ENCODE peak calls at places on chromosomes 6 and 20, in five cellular contexts. O is tibial artery, W is left ventricle myocardium inferior, F is thoracic aorta, J is Panc1. Q is an unnamed sample.

GRCh38 chr20:835220-836045 is 1.9 kb downstream of the FAM110A start:
- DNase-seq in F (no peak), J (no peak), O (no peak), W (peak; percentile 78), Q (peak; percentile 89)

GRCh38 chr20:22339946-22340345 is 244.4 kb downstream of the FOXA2 start:
- DNase-seq in F (no peak), W (no peak), O (no peak), J (no peak), Q (no peak)

GRCh38 chr6:135883045-135883444 is 31.5 kb downstream of the PDE7B start:
- DNase-seq in F (no peak), O (no peak), J (no peak), W (no peak), Q (no peak)

GRCh38 chr20:49610701-49611538 is 43.0 kb upstream of the PTGIS start:
- DNase-seq in O (peak; percentile 83), W (peak; percentile 75), J (peak; percentile 61), F (no peak), Q (peak; percentile 89)

GRCh38 chr6:14964486-14964885 is 281.4 kb upstream of the JARID2 start:
- DNase-seq in O (no peak), W (no peak), F (no peak), J (no peak), Q (no peak)

GRCh38 chr20:48776306-48776705 is 51.5 kb downstream of the PREX1 start:
- DNase-seq in O (no peak), J (no peak), W (no peak), F (no peak), Q (no peak)

GRCh38 chr6:114253431-114253830 is 89.4 kb downstream of the HS3ST5 start:
- DNase-seq in F (no peak), J (no peak), O (no peak), W (no peak), Q (no peak)

GRCh38 chr6:170178561-170179477 is 112.1 kb downstream of the DLL1 start:
- DNase-seq in F (no peak), O (no peak), W (peak; percentile 14), J (no peak), Q (no peak)

GRCh38 chr6:7270320-7271204 is 42.4 kb downstream of the SSR1 start:
- DNase-seq in J (no peak), F (no peak), O (no peak), W (no peak), Q (no peak)

GRCh38 chr6:139336488-139336887 is 38.0 kb downstream of the CITED2 start:
- DNase-seq in F (no peak), J (no peak), O (no peak), W (peak; percentile 21), Q (no peak)

GRCh38 chr6:37988696-37989095 is 169.2 kb downstream of the ZFAND3 start:
- DNase-seq in J (no peak), O (no peak), F (no peak), W (no peak), Q (no peak)

GRCh38 chr20:10622657-10623418 is 51.0 kb downstream of the JAG1 start:
- DNase-seq in O (peak; percentile 84), F (no peak), W (peak; percentile 34), J (no peak), Q (peak; percentile 63)

GRCh38 chr20:49595811-49596545 is 28.0 kb upstream of the PTGIS start:
- DNase-seq in O (peak; percentile 84), J (no peak), F (no peak), W (no peak), Q (no peak)

GRCh38 chr6:166386111-166386510 is 3.4 kb upstream of the MPC1 start:
- DNase-seq in F (no peak), J (no peak), W (no peak), O (no peak), Q (no peak)

GRCh38 chr6:10874207-10874606 is 7.6 kb downstream of the GCM2 start:
- DNase-seq in F (no peak), J (no peak), O (no peak), W (no peak), Q (no peak)

GRCh38 chr6:65248211-65248610 is 458.8 kb downstream of the EYS start:
- DNase-seq in J (no peak), F (no peak), W (no peak), O (no peak), Q (no peak)

GRCh38 chr20:4490595-4491280 is 231.0 kb upstream of the PRND start:
- DNase-seq in F (no peak), W (no peak), J (no peak), O (no peak), Q (no peak)

GRCh38 chr6:111604259-111605099 is 1.2 kb downstream of the TRAF3IP2 start:
- DNase-seq in F (peak; percentile 51), W (peak; percentile 76), O (peak; percentile 93), J (no peak), Q (peak; percentile 77)

DNA sequence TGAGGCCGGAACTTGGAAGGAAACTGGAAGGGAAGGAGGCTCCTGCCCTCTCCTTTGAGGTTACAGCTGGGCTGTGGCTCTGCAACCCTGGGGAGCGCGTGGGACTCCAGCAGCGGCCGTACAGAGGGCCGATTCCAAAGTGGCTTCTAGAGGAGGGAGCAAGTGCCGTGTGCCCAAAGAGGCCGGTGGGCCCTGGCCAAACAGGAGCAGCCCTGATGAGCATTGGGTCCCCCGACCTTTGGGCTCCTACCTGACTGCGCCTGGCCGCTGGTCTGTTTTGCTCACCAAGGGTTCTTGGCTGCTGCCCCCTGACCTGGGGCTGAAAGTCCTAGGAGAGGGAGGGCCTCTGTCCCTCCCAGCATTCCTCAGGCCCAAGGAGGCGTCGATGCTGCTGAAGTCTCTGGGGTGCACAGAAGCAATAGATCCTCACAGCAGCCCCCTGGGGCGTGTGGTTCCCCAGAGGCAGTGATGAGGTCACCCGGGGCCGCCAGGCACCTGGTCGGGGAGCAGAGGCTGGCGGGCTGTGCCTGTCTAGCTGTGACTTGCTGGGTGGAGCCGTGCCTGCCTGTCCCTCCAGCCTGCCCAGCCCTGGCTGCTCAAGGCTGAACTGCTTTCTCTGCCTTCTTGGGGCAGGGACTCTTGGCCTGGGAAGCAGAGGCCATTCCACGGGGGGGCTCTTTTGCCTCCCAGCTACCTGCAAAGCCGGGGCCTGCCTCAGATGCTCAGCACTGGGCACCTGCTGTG is 9.8 kb downstream of the RBM38 start:
- DNase-seq in W (no peak), O (no peak), F (no peak), J (no peak), Q (peak; percentile 21)
- H3K4me1 ChIP-seq in W (peaks cover 83% of the 10 kb centered on the region), O (peaks cover 26% of the 10 kb centered on the region), F (peaks cover 24% of the 10 kb centered on the region), J (no peaks in the 10 kb centered on the region), Q (peaks cover 33% of the 10 kb centered on the region)

GRCh38 chr20:9409352-9409751 is 105.0 kb upstream of the LAMP5 start:
- DNase-seq in J (no peak), W (no peak), O (no peak), F (no peak), Q (no peak)

GRCh38 chr20:9411833-9412232 is 102.6 kb upstream of the LAMP5 start:
- DNase-seq in O (no peak), J (no peak), W (no peak), F (no peak), Q (no peak)

GRCh38 chr20:9409981-9410380 is 104.4 kb upstream of the LAMP5 start:
- DNase-seq in F (no peak), O (no peak), J (no peak), W (no peak), Q (no peak)

GRCh38 chr20:9407805-9408421 is 106.5 kb upstream of the LAMP5 start:
- DNase-seq in F (peak; percentile 34), W (no peak), J (peak; percentile 71), O (no peak), Q (no peak)

GRCh38 chr20:9408422-9409300 is 105.7 kb upstream of the LAMP5 start:
- DNase-seq in O (no peak), W (no peak), J (no peak), F (no peak), Q (no peak)
- H3K27ac ChIP-seq in O (no peak overlapping the region), W (no peak overlapping the region), J (no peak overlapping the region), F (no peak overlapping the region), Q (no peak overlapping the region)

GRCh38 chr6:109458774-109459531 is 3.4 kb upstream of the MICAL1 start:
- DNase-seq in J (no peak), W (no peak), F (no peak), O (no peak), Q (no peak)
- H3K4me1 ChIP-seq in J (peaks cover 22% of the 10 kb centered on the region), W (peaks cover 40% of the 10 kb centered on the region), F (peaks cover 9% of the 10 kb centered on the region), O (peaks cover 14% of the 10 kb centered on the region), Q (peaks cover 24% of the 10 kb centered on the region)

DNA sequence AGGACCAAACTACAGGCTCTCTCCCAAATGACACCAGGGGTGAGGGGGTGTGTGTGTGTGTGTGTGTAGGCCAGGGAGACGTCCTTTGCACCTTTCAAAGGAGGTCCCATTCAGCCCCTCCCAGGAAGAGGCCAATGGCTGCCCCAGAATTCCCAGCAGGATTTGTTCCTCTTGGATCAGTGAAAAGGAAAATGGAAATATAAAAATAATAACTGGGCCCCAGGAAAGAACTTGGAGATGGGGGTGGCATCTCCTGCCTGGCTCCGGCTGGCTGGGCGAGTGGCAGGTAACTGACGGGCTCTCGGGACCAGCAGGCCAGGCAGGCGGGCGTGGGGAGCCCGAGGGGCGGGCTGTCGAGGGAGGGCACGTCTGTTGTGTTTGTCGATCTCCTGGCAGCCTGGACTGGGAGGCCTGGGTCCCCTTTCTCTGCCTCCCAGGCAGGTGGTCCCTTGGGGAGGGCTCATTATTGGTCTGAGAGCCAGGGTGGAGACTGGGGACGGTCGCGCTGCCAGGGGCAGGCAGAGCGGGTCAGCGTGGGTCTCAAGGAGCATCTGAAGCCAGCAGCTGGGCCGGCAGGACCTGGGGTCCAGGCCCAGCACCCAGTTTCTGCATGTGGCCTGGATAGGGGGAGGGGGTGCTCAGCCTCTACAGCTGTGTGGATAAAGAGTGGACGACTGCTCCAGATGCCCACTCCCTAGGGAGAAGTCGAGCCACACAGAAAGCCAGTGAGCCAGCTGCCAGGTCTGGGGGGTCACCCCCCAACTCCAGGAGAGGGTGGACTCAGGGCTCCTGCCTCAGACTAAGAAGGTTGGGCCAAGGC is 3.1 kb downstream of the NOL4L start:
- DNase-seq in F (no peak), J (no peak), O (no peak), W (no peak), Q (no peak)
- H3K27ac ChIP-seq in F (no peak overlapping the region), J (no peak overlapping the region), O (no peak overlapping the region), W (no peak overlapping the region), Q (no peak overlapping the region)

GRCh38 chr6:152273002-152273401 is 364.2 kb downstream of the SYNE1 start:
- DNase-seq in O (no peak), J (no peak), F (no peak), W (no peak), Q (peak; percentile 31)
- H3K4me1 ChIP-seq in O (peaks cover 36% of the 10 kb centered on the region), J (no peaks in the 10 kb centered on the region), F (peaks cover 38% of the 10 kb centered on the region), W (peaks cover 54% of the 10 kb centered on the region), Q (peaks cover 30% of the 10 kb centered on the region)

GRCh38 chr6:36907781-36908180 is 22.0 kb downstream of the C6orf89 start:
- DNase-seq in W (peak; percentile 66), F (no peak), J (no peak), O (peak; percentile 74), Q (peak; percentile 78)
- H3K27ac ChIP-seq in W (peak overlapping the region; percentile 81), F (peak overlapping the region; percentile 47), J (peak overlapping the region; percentile 26), O (peak overlapping the region; percentile 42), Q (peak overlapping the region; percentile 56)

GRCh38 chr20:51759769-51760510 is 8.2 kb downstream of the ATP9A start:
- DNase-seq in O (no peak), J (no peak), W (no peak), F (no peak), Q (no peak)
- H3K4me1 ChIP-seq in O (no peaks in the 10 kb centered on the region), J (no peaks in the 10 kb centered on the region), W (peaks cover 8% of the 10 kb centered on the region), F (peaks cover 6% of the 10 kb centered on the region), Q (no peaks in the 10 kb centered on the region)

Q was measured in heart left ventricle.